ENCODE peak calls at places on chromosome 19, in eight cellular contexts. W, C, F, V, O, N, H and G are unnamed samples.

GRCh38 chr19:12723383-12723642 is 419 bp downstream of the TNPO2 start:
- DNase-seq in W (no peak), F (no peak), O (no peak), N (no peak), H (no peak), V (no peak), C (no peak), G (no peak)

GRCh38 chr19:6652214-6653094 is 17.5 kb downstream of the TNFSF14 start:
- DNase-seq in C (no peak), V (no peak), N (no peak), O (no peak), F (no peak), W (no peak), H (no peak), G (no peak)

GRCh38 chr19:23015660-23016059 is 12.7 kb upstream of the ZNF728 start:
- DNase-seq in H (no peak), N (peak), W (no peak), C (no peak), O (no peak), V (no peak), F (no peak), G (no peak)

GRCh38 chr19:51146751-51147150 is 4.7 kb downstream of the SIGLEC7 start:
- DNase-seq in W (no peak), N (no peak), F (no peak), H (no peak), C (no peak), V (no peak), O (no peak), G (no peak)

GRCh38 chr19:55165952-55166529 is 372 bp downstream of the DNAAF3 start:
- DNase-seq in H (peak), F (no peak), N (peak), W (peak), V (no peak), O (peak), C (peak), G (no peak)

GRCh38 chr19:30535011-30535410 is 162.8 kb downstream of the ZNF536 start:
- DNase-seq in F (no peak), V (no peak), W (no peak), C (no peak), H (no peak), O (no peak), N (no peak), G (no peak)

GRCh38 chr19:17026041-17026658 is 460 bp downstream of the CPAMD8 start:
- DNase-seq in F (no peak), C (no peak), O (no peak), W (no peak), V (no peak), N (no peak), H (peak), G (no peak)

GRCh38 chr19:21130097-21130775 is 11.6 kb upstream of the ZNF431 start:
- DNase-seq in N (peak), V (no peak), W (no peak), H (no peak), C (no peak), O (no peak), F (no peak), G (no peak)

GRCh38 chr19:33767898-33768413 is 28.7 kb upstream of the KCTD15 start:
- DNase-seq in C (no peak), N (peak), F (no peak), V (no peak), H (peak), O (no peak), W (no peak), G (no peak)

GRCh38 chr19:1255186-1256161 is 7.1 kb downstream of the MIDN start:
- DNase-seq in V (no peak), C (no peak), N (no peak), O (peak), F (no peak), W (no peak), H (no peak), G (no peak)

GRCh38 chr19:35225951-35226350 is 2.6 kb downstream of the FAM187B start:
- DNase-seq in H (no peak), V (no peak), N (no peak), F (no peak), C (no peak), W (no peak), O (no peak), G (no peak)

GRCh38 chr19:46416077-46416709 is 2.8 kb upstream of the CCDC8 start:
- DNase-seq in V (peak), F (no peak), W (no peak), O (peak), N (peak), C (peak), H (peak), G (peak)

GRCh38 chr19:13190781-13191540 is 40.8 kb downstream of the IER2 start:
- DNase-seq in C (no peak), N (no peak), V (no peak), W (no peak), H (no peak), O (no peak), F (no peak), G (no peak)

GRCh38 chr19:41802770-41803169 is 6.4 kb downstream of the CEACAM3 start:
- DNase-seq in V (no peak), C (no peak), F (no peak), O (no peak), W (no peak), N (no peak), H (no peak), G (no peak)

GRCh38 chr19:2016041-2016807 is 710 bp upstream of the BTBD2 start:
- DNase-seq in H (peak), F (no peak), W (no peak), V (peak), N (peak), C (peak), O (peak), G (peak)

GRCh38 chr19:19405919-19406877 is 723 bp downstream of the GATAD2A start:
- DNase-seq in C (peak), W (peak), N (peak), H (peak), F (no peak), V (peak), O (no peak), G (peak)

GRCh38 chr19:31783592-31783991 is 434.4 kb upstream of the TSHZ3 start:
- DNase-seq in N (no peak), O (no peak), W (no peak), V (no peak), H (peak), C (no peak), F (no peak), G (no peak)

GRCh38 chr19:2547033-2547680 is 71.2 kb downstream of the GADD45B start:
- DNase-seq in O (no peak), N (no peak), H (no peak), V (no peak), C (no peak), F (no peak), W (no peak), G (no peak)

GRCh38 chr19:45577111-45577905 is 7.3 kb downstream of the OPA3 start:
- DNase-seq in C (no peak), O (no peak), W (no peak), F (no peak), V (no peak), N (no peak), H (no peak), G (peak)

GRCh38 chr19:13665125-13665903 is 99.0 kb upstream of the MRI1 start:
- DNase-seq in O (no peak), N (no peak), C (no peak), V (no peak), H (no peak), W (no peak), F (no peak), G (peak)

GRCh38 chr19:56400485-56400884 is 3.6 kb upstream of the ZNF583 start:
- DNase-seq in F (no peak), V (no peak), C (no peak), H (no peak), N (peak), W (no peak), O (no peak), G (no peak)

GRCh38 chr19:4456843-4457653 is 546 bp downstream of the UBXN6 start:
- DNase-seq in W (no peak), H (peak), F (no peak), N (peak), V (peak), C (peak), O (no peak), G (peak)

GRCh38 chr19:31612873-31613272 is 263.6 kb upstream of the TSHZ3 start:
- DNase-seq in F (no peak), V (no peak), H (no peak), O (no peak), N (no peak), C (no peak), W (no peak), G (no peak)

GRCh38 chr19:8367327-8368001 is 3.5 kb downstream of the ANGPTL4 start:
- DNase-seq in C (no peak), H (peak), N (peak), W (no peak), O (peak), F (no peak), V (peak), G (no peak)

GRCh38 chr19:13256918-13257317 is 106.7 kb downstream of the IER2 start:
- DNase-seq in C (no peak), W (no peak), H (no peak), N (no peak), V (no peak), O (no peak), F (no peak), G (no peak)

GRCh38 chr19:46990998-46991676 is 28.5 kb upstream of the NPAS1 start:
- DNase-seq in V (peak), F (peak), C (peak), H (peak), N (peak), O (peak), W (peak), G (peak)

GRCh38 chr19:18807861-18808331 is 16.8 kb upstream of the COMP start:
- DNase-seq in O (no peak), F (no peak), C (no peak), W (no peak), V (peak), H (no peak), N (no peak), G (no peak)

GRCh38 chr19:2578391-2578826 is 102.5 kb downstream of the GADD45B start:
- DNase-seq in W (no peak), F (no peak), N (no peak), H (no peak), O (no peak), C (no peak), V (no peak), G (no peak)

GRCh38 chr19:10424011-10424637 is 3.8 kb downstream of the PDE4A start:
- DNase-seq in N (peak), O (peak), C (peak), V (peak), W (peak), F (peak), H (peak), G (peak)

GRCh38 chr19:2529473-2529918 is 53.6 kb downstream of the GADD45B start:
- DNase-seq in V (no peak), W (no peak), H (no peak), O (no peak), N (no peak), C (no peak), F (no peak), G (no peak)

GRCh38 chr19:3783660-3784584 is 2.3 kb downstream of the MATK start:
- DNase-seq in C (peak), W (peak), N (peak), O (no peak), H (no peak), V (no peak), F (no peak), G (no peak)

GRCh38 chr19:51002101-51002532 is 713 bp upstream of the KLK8 start:
- DNase-seq in F (no peak), C (no peak), V (no peak), O (no peak), H (peak), N (no peak), W (no peak), G (no peak)

GRCh38 chr19:46660008-46660517 is 919 bp downstream of the DACT3 start:
- DNase-seq in V (peak), N (no peak), O (no peak), C (no peak), F (no peak), H (peak), W (no peak), G (no peak)

GRCh38 chr19:29761575-29762225 is 46.6 kb upstream of the C19orf12 start:
- DNase-seq in W (no peak), F (no peak), O (no peak), H (no peak), N (no peak), C (no peak), V (no peak), G (no peak)

GRCh38 chr19:48424694-48425219 is 21.0 kb upstream of the GRWD1 start:
- DNase-seq in H (no peak), N (peak), V (no peak), C (no peak), O (no peak), F (no peak), W (no peak), G (peak)

GRCh38 chr19:39179754-39180153 is 17.0 kb upstream of the NCCRP1 start:
- DNase-seq in F (no peak), W (no peak), C (no peak), O (no peak), V (no peak), H (no peak), N (no peak), G (no peak)